ENCODE peak calls at places on chromosomes 7 and 10, in four cellular contexts. P, W, H and R are unnamed samples.

GRCh38 chr10:91378061-91378460 is 32.1 kb upstream of the HECTD2 start:
- DNase-seq in P (no peak), W (peak), H (no peak), R (no peak)

GRCh38 chr7:100563809-100564400 is 9.8 kb downstream of the SAP25 start:
- DNase-seq in P (no peak), W (peak), H (peak), R (peak)

GRCh38 chr10:127963136-127963535 is 56.2 kb downstream of the PTPRE start:
- DNase-seq in P (no peak), W (no peak), H (no peak), R (peak)

GRCh38 chr10:14009315-14010082 is 321.2 kb downstream of the FRMD4A start:
- DNase-seq in P (peak), W (peak), H (no peak), R (peak)

GRCh38 chr7:24717694-24718320 is 39.5 kb downstream of the GSDME start:
- DNase-seq in P (no peak), W (no peak), H (no peak), R (peak)

GRCh38 chr10:4512557-4513286 is 313.3 kb upstream of the AKR1E2 start:
- DNase-seq in P (peak), W (peak), H (peak), R (peak)

GRCh38 chr10:129605266-129605985 is 138.4 kb downstream of the MGMT start:
- DNase-seq in P (peak), W (no peak), H (no peak), R (no peak)

GRCh38 chr10:357201-357950 is 222.1 kb downstream of the ZMYND11 start:
- DNase-seq in P (no peak), W (no peak), H (no peak), R (no peak)